ENCODE peak calls at places on chromosomes 13 and 19, in eight cellular contexts. One of them, this sample, is unnamed.

GRCh38 chr13:38265135-38265497 is 84.5 kb upstream of the UFM1 start:
- DNase-seq in heart left ventricle: no peak
- DNase-seq in adrenal gland: no peak
- DNase-seq in CD4-positive, alpha-beta T cell: no peak
- DNase-seq in B cell: no peak
- DNase-seq in fibroblast of the aortic adventitia: no peak
- DNase-seq in thoracic aorta: no peak
- DNase-seq in WTC11: no peak
- DNase-seq in this sample: no peak

GRCh38 chr13:29721766-29722165 is 126.3 kb upstream of the SLC7A1 start:
- DNase-seq in heart left ventricle: no peak
- DNase-seq in adrenal gland: no peak
- DNase-seq in CD4-positive, alpha-beta T cell: no peak
- DNase-seq in B cell: no peak
- DNase-seq in fibroblast of the aortic adventitia: no peak
- DNase-seq in thoracic aorta: no peak
- DNase-seq in WTC11: no peak
- DNase-seq in this sample: no peak

GRCh38 chr19:54388001-54388802 is 23.5 kb upstream of the LAIR1 start:
- DNase-seq in heart left ventricle: peak; percentile 23
- DNase-seq in adrenal gland: no peak
- DNase-seq in CD4-positive, alpha-beta T cell: peak; percentile 34
- DNase-seq in B cell: peak; percentile 55
- DNase-seq in fibroblast of the aortic adventitia: no peak
- DNase-seq in thoracic aorta: no peak
- DNase-seq in WTC11: peak; percentile 24
- DNase-seq in this sample: peak; percentile 44

GRCh38 chr13:90201676-90202425 is 1145.6 kb upstream of the MIR17HG start:
- DNase-seq in heart left ventricle: no peak
- DNase-seq in adrenal gland: no peak
- DNase-seq in CD4-positive, alpha-beta T cell: no peak
- DNase-seq in B cell: no peak
- DNase-seq in fibroblast of the aortic adventitia: no peak
- DNase-seq in thoracic aorta: no peak
- DNase-seq in WTC11: no peak
- DNase-seq in this sample: no peak

GRCh38 chr13:44317752-44318550 is 55.7 kb upstream of the SERP2 start:
- DNase-seq in heart left ventricle: no peak
- DNase-seq in adrenal gland: no peak
- DNase-seq in CD4-positive, alpha-beta T cell: no peak
- DNase-seq in B cell: no peak
- DNase-seq in fibroblast of the aortic adventitia: peak; percentile 80
- DNase-seq in thoracic aorta: no peak
- DNase-seq in WTC11: no peak
- DNase-seq in this sample: no peak

GRCh38 chr13:54787754-54788153 is 1759.1 kb downstream of the OLFM4 start:
- DNase-seq in heart left ventricle: no peak
- DNase-seq in adrenal gland: no peak
- DNase-seq in CD4-positive, alpha-beta T cell: no peak
- DNase-seq in B cell: no peak
- DNase-seq in fibroblast of the aortic adventitia: no peak
- DNase-seq in thoracic aorta: no peak
- DNase-seq in WTC11: no peak
- DNase-seq in this sample: no peak

GRCh38 chr13:97004096-97004876 is 10.0 kb upstream of the OXGR1 start:
- DNase-seq in heart left ventricle: no peak
- DNase-seq in adrenal gland: no peak
- DNase-seq in CD4-positive, alpha-beta T cell: no peak
- DNase-seq in B cell: no peak
- DNase-seq in fibroblast of the aortic adventitia: peak; percentile 73
- DNase-seq in thoracic aorta: no peak
- DNase-seq in WTC11: no peak
- DNase-seq in this sample: no peak

GRCh38 chr19:10679743-10680142 is 21.5 kb upstream of the QTRT1 start:
- DNase-seq in heart left ventricle: no peak
- DNase-seq in adrenal gland: no peak
- DNase-seq in CD4-positive, alpha-beta T cell: no peak
- DNase-seq in B cell: no peak
- DNase-seq in fibroblast of the aortic adventitia: no peak
- DNase-seq in thoracic aorta: no peak
- DNase-seq in WTC11: no peak
- DNase-seq in this sample: no peak

GRCh38 chr19:14081797-14082674 is 3.5 kb downstream of the C19orf67 start:
- DNase-seq in heart left ventricle: peak; percentile 55
- DNase-seq in adrenal gland: peak; percentile 61
- DNase-seq in CD4-positive, alpha-beta T cell: no peak
- DNase-seq in B cell: peak; percentile 71
- DNase-seq in fibroblast of the aortic adventitia: no peak
- DNase-seq in thoracic aorta: no peak
- DNase-seq in WTC11: no peak
- DNase-seq in this sample: peak; percentile 52

GRCh38 chr19:5691205-5691929 is 1.3 kb downstream of the RPL36 start:
- DNase-seq in heart left ventricle: peak; percentile 81
- DNase-seq in adrenal gland: peak; percentile 68
- DNase-seq in CD4-positive, alpha-beta T cell: peak; percentile 20
- DNase-seq in B cell: no peak
- DNase-seq in fibroblast of the aortic adventitia: peak; percentile 78
- DNase-seq in thoracic aorta: no peak
- DNase-seq in WTC11: no peak
- DNase-seq in this sample: no peak

GRCh38 chr19:19405919-19406877 is 723 bp downstream of the GATAD2A start:
- DNase-seq in heart left ventricle: peak; percentile 72
- DNase-seq in adrenal gland: peak; percentile 65
- DNase-seq in CD4-positive, alpha-beta T cell: no peak
- DNase-seq in B cell: peak; percentile 69
- DNase-seq in fibroblast of the aortic adventitia: peak; percentile 71
- DNase-seq in thoracic aorta: no peak
- DNase-seq in WTC11: peak; percentile 70
- DNase-seq in this sample: peak; percentile 52

GRCh38 chr19:13707901-13708300 is 56.4 kb upstream of the MRI1 start:
- DNase-seq in heart left ventricle: no peak
- DNase-seq in adrenal gland: no peak
- DNase-seq in CD4-positive, alpha-beta T cell: no peak
- DNase-seq in B cell: no peak
- DNase-seq in fibroblast of the aortic adventitia: peak; percentile 92
- DNase-seq in thoracic aorta: no peak
- DNase-seq in WTC11: no peak
- DNase-seq in this sample: no peak

GRCh38 chr13:49086711-49087110 is 111.0 kb downstream of the FNDC3A start:
- DNase-seq in heart left ventricle: no peak
- DNase-seq in adrenal gland: no peak
- DNase-seq in CD4-positive, alpha-beta T cell: no peak
- DNase-seq in B cell: no peak
- DNase-seq in fibroblast of the aortic adventitia: peak; percentile 68
- DNase-seq in thoracic aorta: no peak
- DNase-seq in WTC11: no peak
- DNase-seq in this sample: no peak

GRCh38 chr19:6223461-6224307 is 56.1 kb downstream of the MLLT1 start:
- DNase-seq in heart left ventricle: no peak
- DNase-seq in adrenal gland: peak; percentile 48
- DNase-seq in CD4-positive, alpha-beta T cell: no peak
- DNase-seq in B cell: no peak
- DNase-seq in fibroblast of the aortic adventitia: no peak
- DNase-seq in thoracic aorta: no peak
- DNase-seq in WTC11: no peak
- DNase-seq in this sample: no peak

GRCh38 chr13:31051999-31052398 is 109.7 kb downstream of the HSPH1 start:
- DNase-seq in heart left ventricle: no peak
- DNase-seq in adrenal gland: no peak
- DNase-seq in CD4-positive, alpha-beta T cell: no peak
- DNase-seq in B cell: no peak
- DNase-seq in fibroblast of the aortic adventitia: no peak
- DNase-seq in thoracic aorta: no peak
- DNase-seq in WTC11: peak; percentile 29
- DNase-seq in this sample: no peak

GRCh38 chr13:90918551-90918950 is 428.9 kb upstream of the MIR17HG start:
- DNase-seq in heart left ventricle: no peak
- DNase-seq in adrenal gland: no peak
- DNase-seq in CD4-positive, alpha-beta T cell: no peak
- DNase-seq in B cell: no peak
- DNase-seq in fibroblast of the aortic adventitia: peak; percentile 0
- DNase-seq in thoracic aorta: no peak
- DNase-seq in WTC11: no peak
- DNase-seq in this sample: no peak

DNA sequence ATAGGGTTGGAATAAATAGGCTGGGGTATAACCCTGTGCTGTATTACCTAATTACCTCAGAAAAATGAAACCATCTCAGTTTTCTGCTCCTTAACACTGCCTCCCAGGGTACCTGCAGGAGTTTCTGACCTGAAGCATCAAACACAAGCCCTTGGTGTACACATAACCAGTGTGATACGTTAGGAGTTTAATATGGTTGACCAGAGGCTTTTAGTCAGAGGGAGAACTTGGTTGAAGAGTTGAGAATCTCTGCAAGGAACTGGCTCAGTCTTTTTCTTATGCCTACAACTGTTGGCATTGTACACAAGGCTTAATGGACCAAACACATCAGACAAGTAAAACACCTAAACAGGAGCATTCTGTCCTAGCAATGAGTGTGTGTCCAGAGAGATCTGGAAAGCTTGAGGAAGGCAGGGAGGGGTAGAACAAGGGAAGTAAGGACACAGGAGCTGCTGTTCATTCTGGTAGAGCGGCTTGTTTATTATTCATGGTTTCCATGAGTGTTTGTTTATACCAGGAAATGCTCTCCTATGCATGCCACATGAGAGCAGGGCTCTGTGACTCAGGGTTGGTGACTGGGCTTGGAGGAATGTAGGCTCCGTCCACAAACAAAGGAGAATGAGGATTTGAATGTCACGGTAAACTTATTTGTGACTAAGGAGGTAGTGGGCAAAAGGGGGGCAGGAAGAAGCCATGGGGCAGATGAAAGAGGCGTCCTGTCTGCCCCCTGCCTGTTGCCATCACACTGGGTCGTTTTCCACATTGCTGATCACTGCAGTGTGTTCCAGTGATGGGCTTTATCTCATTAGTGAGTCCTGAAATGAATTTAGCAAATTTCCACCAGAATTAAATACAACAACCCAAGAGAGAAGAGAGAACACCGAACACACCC is 11.9 kb upstream of the SPATA13 start:
- DNase-seq in heart left ventricle: no peak
- DNase-seq in adrenal gland: no peak
- DNase-seq in CD4-positive, alpha-beta T cell: no peak
- DNase-seq in B cell: no peak
- DNase-seq in fibroblast of the aortic adventitia: peak; percentile 90
- DNase-seq in thoracic aorta: no peak
- DNase-seq in WTC11: no peak
- DNase-seq in this sample: no peak
- TF ChIP-seq CTCF in heart left ventricle: no peak
- TF ChIP-seq CTCF in adrenal gland: no peak
- TF ChIP-seq CTCF in CD4-positive, alpha-beta T cell: no peak
- TF ChIP-seq CTCF in B cell: no peak
- TF ChIP-seq CTCF in fibroblast of the aortic adventitia: peak; percentile 19
- TF ChIP-seq CTCF in thoracic aorta: no peak
- TF ChIP-seq CTCF in WTC11: no peak
- TF ChIP-seq CTCF in this sample: no peak

DNA sequence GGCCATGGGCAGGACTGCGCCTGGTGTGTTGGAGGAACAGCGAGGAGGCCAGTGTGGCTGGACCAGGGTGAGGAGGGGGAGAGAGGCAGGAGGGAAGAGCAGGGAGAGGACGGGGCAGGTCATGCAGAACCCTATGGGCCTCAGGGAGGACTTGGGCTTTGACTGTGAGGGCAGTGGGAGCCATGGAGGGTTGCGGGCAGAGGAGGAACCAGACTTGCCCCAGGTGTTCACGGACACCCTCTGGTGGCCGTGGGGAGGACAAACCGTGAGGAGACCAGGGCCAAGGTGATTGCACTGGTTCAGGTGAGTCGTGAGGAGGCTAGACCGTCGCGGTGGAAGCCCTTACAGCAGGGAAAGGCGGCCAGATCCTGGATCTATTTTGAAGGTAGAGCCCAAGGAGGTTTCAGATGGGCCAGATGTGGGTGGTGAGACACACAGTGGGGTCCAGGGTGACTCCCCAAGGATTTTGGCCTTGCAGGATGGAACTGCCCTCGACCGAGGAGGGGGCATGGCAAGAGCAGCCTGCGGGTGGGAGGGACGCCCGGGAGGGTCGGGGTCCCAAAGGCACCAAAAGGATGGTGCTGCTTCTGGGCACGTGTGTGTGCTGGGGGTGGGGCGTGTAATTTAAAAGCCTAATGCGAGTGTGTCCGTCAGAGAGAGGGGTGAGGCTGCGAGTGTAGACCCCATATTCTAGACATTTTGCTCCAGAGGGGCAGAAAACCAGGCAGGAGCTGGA is 2.7 kb upstream of the REXO1 start:
- DNase-seq in heart left ventricle: no peak
- DNase-seq in adrenal gland: peak; percentile 23
- DNase-seq in CD4-positive, alpha-beta T cell: no peak
- DNase-seq in B cell: no peak
- DNase-seq in fibroblast of the aortic adventitia: no peak
- DNase-seq in thoracic aorta: no peak
- DNase-seq in WTC11: no peak
- DNase-seq in this sample: no peak
- TF ChIP-seq CTCF in heart left ventricle: no peak
- TF ChIP-seq CTCF in adrenal gland: no peak
- TF ChIP-seq CTCF in CD4-positive, alpha-beta T cell: no peak
- TF ChIP-seq CTCF in B cell: peak; percentile 4
- TF ChIP-seq CTCF in fibroblast of the aortic adventitia: no peak
- TF ChIP-seq CTCF in thoracic aorta: no peak
- TF ChIP-seq CTCF in WTC11: no peak
- TF ChIP-seq CTCF in this sample: peak; percentile 0

DNA sequence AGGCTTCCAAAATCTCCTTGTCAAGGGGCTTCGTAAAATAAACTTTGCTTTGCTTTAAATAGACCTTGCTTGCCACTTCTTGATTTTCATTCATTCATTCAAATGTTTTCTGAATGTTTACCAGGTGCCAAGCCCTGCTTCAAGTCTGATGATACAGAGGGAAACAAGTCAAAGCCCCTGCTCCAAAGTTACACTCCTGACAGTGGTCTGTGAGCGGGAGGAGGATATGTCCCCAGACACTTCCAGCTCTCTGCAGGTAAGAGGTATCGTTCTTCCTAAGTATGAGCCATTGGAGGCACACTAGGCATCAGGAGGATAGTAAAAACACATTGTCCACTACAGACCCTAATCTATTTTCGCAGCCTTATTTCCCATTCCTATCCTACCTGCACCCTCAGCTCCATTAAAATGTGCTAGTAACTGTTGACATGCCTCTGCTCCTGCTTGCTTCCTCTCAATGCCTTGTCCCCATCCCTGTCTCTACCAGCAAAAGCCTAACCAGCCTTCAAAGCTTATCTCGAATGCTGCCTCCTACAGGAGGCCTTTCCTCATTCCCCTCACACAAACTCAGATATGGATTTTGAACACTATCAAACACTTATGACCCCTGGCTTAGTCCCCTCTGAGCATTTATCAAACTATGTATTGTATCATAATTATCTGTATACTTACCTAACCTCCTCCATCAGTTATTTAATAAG is 6.2 kb upstream of the WBP4 start:
- DNase-seq in heart left ventricle: no peak
- DNase-seq in adrenal gland: no peak
- DNase-seq in CD4-positive, alpha-beta T cell: no peak
- DNase-seq in B cell: no peak
- DNase-seq in fibroblast of the aortic adventitia: no peak
- DNase-seq in thoracic aorta: no peak
- DNase-seq in WTC11: no peak
- DNase-seq in this sample: no peak
- TF ChIP-seq CTCF in heart left ventricle: no peak
- TF ChIP-seq CTCF in adrenal gland: no peak
- TF ChIP-seq CTCF in CD4-positive, alpha-beta T cell: peak; percentile 19
- TF ChIP-seq CTCF in B cell: no peak
- TF ChIP-seq CTCF in fibroblast of the aortic adventitia: peak; percentile 23
- TF ChIP-seq CTCF in thoracic aorta: no peak
- TF ChIP-seq CTCF in WTC11: no peak
- TF ChIP-seq CTCF in this sample: peak; percentile 43

GRCh38 chr13:27177852-27178251 is 6.2 kb upstream of the USP12 start:
- DNase-seq in heart left ventricle: no peak
- DNase-seq in adrenal gland: no peak
- DNase-seq in CD4-positive, alpha-beta T cell: no peak
- DNase-seq in B cell: peak; percentile 22
- DNase-seq in fibroblast of the aortic adventitia: no peak
- DNase-seq in thoracic aorta: no peak
- DNase-seq in WTC11: peak; percentile 56
- DNase-seq in this sample: no peak
- TF ChIP-seq CTCF in heart left ventricle: no peak
- TF ChIP-seq CTCF in adrenal gland: no peak
- TF ChIP-seq CTCF in CD4-positive, alpha-beta T cell: no peak
- TF ChIP-seq CTCF in B cell: no peak
- TF ChIP-seq CTCF in fibroblast of the aortic adventitia: no peak
- TF ChIP-seq CTCF in thoracic aorta: no peak
- TF ChIP-seq CTCF in WTC11: no peak
- TF ChIP-seq CTCF in this sample: no peak